ENCODE peak calls at places on chromosomes 4 and X, in nine cellular contexts. F is RPMI7951; J is GM04504; A is germinal center; P is gastrocnemius medialis; Z is CD4-positive, alpha-beta memory T cell; D is T-helper 9 cell; K is osteoblast; R is glutamatergic neuron. U is an unnamed sample.

GRCh38 chr4:183180096-183180495 is 81.0 kb downstream of the WWC2 start:
- DNase-seq in P (no peak), K (no peak), Z (no peak), J (peak), D (no peak), A (no peak), R (no peak), F (no peak), U (no peak)

GRCh38 chr4:136637071-136637777 is 895.1 kb downstream of the PCDH18 start:
- DNase-seq in F (no peak), J (no peak), R (peak), D (no peak), P (no peak), K (peak), A (no peak), Z (no peak), U (no peak)

GRCh38 chr4:137531951-137532868 is at the start of gene PCDH18:
- DNase-seq in K (peak), D (no peak), J (peak), Z (peak), P (peak), A (no peak), F (peak), R (peak), U (peak)

GRCh38 chr4:176377705-176378302 is 58.0 kb downstream of the SPCS3 start:
- DNase-seq in P (no peak), F (peak), D (no peak), R (no peak), Z (no peak), A (no peak), K (peak), J (no peak), U (peak)

GRCh38 chrX:107880054-107880610 is 54.5 kb downstream of the MID2 start:
- DNase-seq in K (peak), J (no peak), P (no peak), Z (no peak), F (no peak), A (no peak), D (no peak), R (no peak), U (no peak)

GRCh38 chrX:123731258-123731986 is 1.4 kb downstream of the THOC2 start:
- DNase-seq in J (no peak), D (no peak), R (no peak), F (peak), Z (no peak), P (no peak), K (peak), A (peak), U (peak)

GRCh38 chrX:50996930-50997329 is 86.4 kb downstream of the BMP15 start:
- DNase-seq in R (no peak), D (no peak), J (no peak), A (no peak), F (no peak), P (no peak), Z (no peak), K (no peak), U (peak)

GRCh38 chr4:102633100-102633499 is 127.7 kb downstream of the MANBA start:
- DNase-seq in Z (no peak), K (no peak), P (no peak), J (no peak), A (no peak), D (no peak), F (no peak), R (no peak), U (no peak)

GRCh38 chr4:156475322-156475721 is 496.3 kb downstream of the PDGFC start:
- DNase-seq in D (no peak), J (no peak), P (no peak), A (no peak), F (peak), R (no peak), K (no peak), Z (no peak), U (peak)

GRCh38 chrX:153924149-153924861 is 1.8 kb downstream of the ARHGAP4 start:
- DNase-seq in F (peak), J (peak), K (no peak), A (no peak), Z (no peak), P (no peak), R (no peak), D (peak), U (peak)

GRCh38 chr4:128571747-128572146 is 237.8 kb upstream of the JADE1 start:
- DNase-seq in D (no peak), K (peak), R (no peak), F (peak), A (no peak), J (peak), P (peak), Z (no peak), U (no peak)

U was measured in T47D.